ENCODE peak calls at places on chromosome 4, in eight cellular contexts. Q is Right ventricle myocardium superior; P is progenitor cell of endocrine pancreas; O is cardiac fibroblast; F is activated CD8-positive, alpha-beta T cell treated with anti-CD3 and anti-CD28 coated beads for 36 hours; C is AG09319; J is cardiac muscle cell; Y is stimulated activated CD4-positive, alpha-beta T cell treated with anti-CD3 and anti-CD28 coated beads, TNF-alpha, amount 100 ng/mL, for 1 hour. Z is an unnamed sample.

GRCh38 chr4:52098618-52099017 is 47.5 kb downstream of the SPATA18 start:
- DNase-seq in C (no peak), Y (no peak), J (peak; percentile 13), P (no peak), Q (no peak), O (no peak), F (no peak), Z (no peak)

GRCh38 chr4:45662996-45663395 is 460.9 kb downstream of the GABRG1 start:
- DNase-seq in J (peak; percentile 86), Y (no peak), P (no peak), C (no peak), O (peak; percentile 76), Q (peak; percentile 51), F (no peak), Z (no peak)

GRCh38 chr4:4872148-4872903 is 12.9 kb downstream of the MSX1 start:
- DNase-seq in C (no peak), Y (no peak), F (no peak), O (no peak), J (peak; percentile 39), P (no peak), Q (no peak), Z (no peak)

GRCh38 chr4:47816748-47817147 is 21.1 kb downstream of the CORIN start:
- DNase-seq in Q (no peak), P (no peak), C (no peak), Y (no peak), J (no peak), F (no peak), O (no peak), Z (no peak)

GRCh38 chr4:80091184-80091583 is 18.2 kb upstream of the ANTXR2 start:
- DNase-seq in Y (no peak), J (no peak), P (no peak), F (no peak), C (no peak), O (no peak), Q (no peak), Z (no peak)

GRCh38 chr4:89054627-89055026 is 2.4 kb downstream of the FAM13A start:
- DNase-seq in J (no peak), O (no peak), Q (no peak), C (no peak), P (no peak), Y (no peak), F (no peak), Z (no peak)

GRCh38 chr4:127669691-127670090 is 36.9 kb downstream of the INTU start:
- DNase-seq in F (no peak), J (no peak), Q (no peak), O (no peak), Y (no peak), P (no peak), C (no peak), Z (no peak)

GRCh38 chr4:153465922-153466636 is at the start of gene TMEM131L:
- DNase-seq in P (peak; percentile 56), F (peak; percentile 64), Q (peak; percentile 85), C (no peak), O (peak; percentile 74), J (peak; percentile 88), Y (peak; percentile 42), Z (no peak)

GRCh38 chr4:54061067-54061466 is 3.3 kb downstream of the CHIC2 start:
- DNase-seq in O (no peak), F (no peak), Y (no peak), Q (no peak), J (no peak), C (no peak), P (no peak), Z (no peak)

GRCh38 chr4:108971473-108971872 is 208.6 kb upstream of the ETNPPL start:
- DNase-seq in O (no peak), Y (no peak), F (no peak), J (no peak), C (no peak), P (no peak), Q (no peak), Z (no peak)

GRCh38 chr4:52001616-52002015 is 18.5 kb downstream of the LRRC66 start:
- DNase-seq in O (peak; percentile 9), J (no peak), P (no peak), Y (no peak), F (no peak), Q (no peak), C (no peak), Z (no peak)

GRCh38 chr4:17511041-17511949 is 595 bp downstream of the QDPR start:
- DNase-seq in C (no peak), Q (peak; percentile 82), F (peak; percentile 72), O (peak; percentile 53), J (peak; percentile 71), Y (peak; percentile 5), P (peak; percentile 27), Z (no peak)

GRCh38 chr4:74316397-74316796 is 8.1 kb downstream of the EPGN start:
- DNase-seq in P (no peak), C (no peak), Y (no peak), O (peak; percentile 36), F (no peak), Q (no peak), J (no peak), Z (no peak)

GRCh38 chr4:110681381-110681780 is 58.5 kb upstream of the PITX2 start:
- DNase-seq in Y (no peak), C (no peak), F (no peak), Q (no peak), J (no peak), P (no peak), O (peak; percentile 8), Z (no peak)

GRCh38 chr4:113256946-113257345 is 207.5 kb downstream of the ANK2 start:
- DNase-seq in J (no peak), O (peak; percentile 23), C (peak; percentile 52), Q (no peak), P (no peak), F (no peak), Y (no peak), Z (no peak)

GRCh38 chr4:56976878-56977320 is 507 bp downstream of the NOA1 start:
- DNase-seq in Q (peak; percentile 64), Y (peak; percentile 16), F (peak; percentile 48), O (no peak), P (peak; percentile 64), C (no peak), J (peak; percentile 54), Z (no peak)

GRCh38 chr4:71186566-71187398 is 152.0 kb upstream of the SLC4A4 start:
- DNase-seq in C (no peak), Y (no peak), P (peak; percentile 57), J (peak; percentile 91), O (peak; percentile 66), Q (peak; percentile 73), F (peak; percentile 34), Z (no peak)

GRCh38 chr4:7805533-7806079 is 134.1 kb downstream of the AFAP1 start:
- DNase-seq in Y (no peak), O (peak; percentile 98), Q (peak; percentile 59), F (no peak), J (peak; percentile 63), P (no peak), C (peak; percentile 71), Z (no peak)

GRCh38 chr4:70793626-70794025 is 46.1 kb downstream of the GRSF1 start:
- DNase-seq in P (no peak), C (no peak), J (no peak), O (no peak), F (no peak), Y (no peak), Q (no peak), Z (no peak)

GRCh38 chr4:173318648-173319211 is 15.4 kb downstream of the HMGB2 start:
- DNase-seq in F (no peak), C (no peak), J (peak; percentile 41), Y (no peak), Q (no peak), O (peak; percentile 75), P (no peak), Z (no peak)

GRCh38 chr4:52376107-52376704 is 282.9 kb downstream of the USP46 start:
- DNase-seq in C (peak; percentile 67), J (peak; percentile 73), F (peak; percentile 30), O (peak; percentile 69), Y (no peak), P (no peak), Q (no peak), Z (peak; percentile 3)

GRCh38 chr4:5747746-5748365 is 36.9 kb downstream of the EVC start:
- DNase-seq in Q (no peak), F (no peak), J (no peak), Y (no peak), P (no peak), O (peak; percentile 99), C (peak; percentile 98), Z (no peak)